ENCODE peak calls at places on chromosomes 16 and 17, in ten cellular contexts. Q is K562, D is HepG2, F is GM12878, G is stomach, V is vagina, C is GM23338, S is transverse colon, Y is HCT116, R is prostate gland. M is an unnamed sample. For H3K36me3, the result is how much of the 10 kb centered on the place peaks cover.

GRCh38 chr17:57724038-57724728 is 20.9 kb downstream of the CCDC182 start:
- DNase-seq in Q (no peak), R (no peak), Y (no peak), C (no peak), D (no peak), V (no peak), S (no peak), G (no peak), F (peak), M (no peak)

GRCh38 chr17:2386400-2387085 is 14.3 kb downstream of the MNT start:
- DNase-seq in S (peak), V (no peak), D (no peak), Y (no peak), C (no peak), R (no peak), Q (no peak), F (no peak), G (peak), M (no peak)

GRCh38 chr17:44326867-44327444 is 2.3 kb upstream of the SLC25A39 start:
- DNase-seq in S (peak), F (peak), G (peak), R (peak), Q (peak), V (peak), D (peak), C (peak), Y (peak), M (peak)

GRCh38 chr17:32267690-32268205 is 2.1 kb downstream of the RHBDL3 start:
- DNase-seq in D (no peak), G (no peak), R (no peak), S (no peak), Q (no peak), F (no peak), Y (no peak), V (no peak), C (peak), M (peak)

GRCh38 chr16:73329363-73330306 is 281.7 kb upstream of the ZFHX3 start:
- DNase-seq in Q (no peak), Y (no peak), S (peak), V (no peak), G (no peak), D (peak), F (no peak), R (no peak), C (peak), M (no peak)

GRCh38 chr16:53829186-53829747 is 125.3 kb downstream of the FTO start:
- DNase-seq in F (no peak), G (no peak), S (no peak), R (no peak), Y (no peak), Q (no peak), V (no peak), C (no peak), D (no peak), M (no peak)

GRCh38 chr17:18040287-18040858 is 1.2 kb downstream of the GID4 start:
- DNase-seq in Y (no peak), Q (peak), F (no peak), R (no peak), G (no peak), C (no peak), V (no peak), S (no peak), D (no peak), M (peak)

GRCh38 chr17:44959821-44960523 is 8.1 kb downstream of the C1QL1 start:
- DNase-seq in D (no peak), R (no peak), V (no peak), C (peak), Y (no peak), Q (no peak), G (no peak), F (no peak), S (no peak), M (no peak)

GRCh38 chr16:6558133-6558532 is 774.5 kb upstream of the RBFOX1 start:
- DNase-seq in V (no peak), C (peak), S (no peak), G (no peak), D (no peak), Y (no peak), R (no peak), Q (no peak), F (no peak), M (no peak)

GRCh38 chr17:2123467-2124251 is 68.8 kb downstream of the HIC1 start:
- DNase-seq in S (peak), R (no peak), F (no peak), C (no peak), D (no peak), G (no peak), V (no peak), Y (no peak), Q (no peak), M (no peak)

GRCh38 chr17:71334041-71334781 is 786.6 kb upstream of the SOX9 start:
- DNase-seq in C (peak), Y (no peak), G (no peak), F (no peak), S (no peak), Q (no peak), D (no peak), V (no peak), R (no peak), M (no peak)

GRCh38 chr17:29663155-29663554 is 40.4 kb upstream of the CORO6 start:
- DNase-seq in F (no peak), R (no peak), Q (no peak), V (no peak), S (no peak), Y (no peak), D (peak), C (peak), G (no peak), M (no peak)

GRCh38 chr16:89324056-89325010 is 106.8 kb downstream of the ZNF778 start:
- DNase-seq in S (no peak), R (no peak), Q (no peak), C (no peak), D (no peak), F (peak), G (no peak), Y (no peak), V (no peak), M (peak)

GRCh38 chr17:79573196-79573929 is 37.5 kb downstream of the RBFOX3 start:
- DNase-seq in S (no peak), F (no peak), R (no peak), Q (no peak), D (no peak), C (no peak), G (no peak), Y (no peak), V (no peak), M (peak)

GRCh38 chr17:38732376-38733314 is 2.5 kb downstream of the CISD3 start:
- DNase-seq in S (peak), D (no peak), R (peak), V (no peak), F (no peak), C (no peak), Y (no peak), G (peak), Q (no peak), M (no peak)
- TF ChIP-seq POLR2AphosphoS5 in S (no peak), D (no peak), R (peak), V (no peak), F (no peak), C (peak), Y (no peak), G (peak), Q (no peak), M (no peak)

DNA sequence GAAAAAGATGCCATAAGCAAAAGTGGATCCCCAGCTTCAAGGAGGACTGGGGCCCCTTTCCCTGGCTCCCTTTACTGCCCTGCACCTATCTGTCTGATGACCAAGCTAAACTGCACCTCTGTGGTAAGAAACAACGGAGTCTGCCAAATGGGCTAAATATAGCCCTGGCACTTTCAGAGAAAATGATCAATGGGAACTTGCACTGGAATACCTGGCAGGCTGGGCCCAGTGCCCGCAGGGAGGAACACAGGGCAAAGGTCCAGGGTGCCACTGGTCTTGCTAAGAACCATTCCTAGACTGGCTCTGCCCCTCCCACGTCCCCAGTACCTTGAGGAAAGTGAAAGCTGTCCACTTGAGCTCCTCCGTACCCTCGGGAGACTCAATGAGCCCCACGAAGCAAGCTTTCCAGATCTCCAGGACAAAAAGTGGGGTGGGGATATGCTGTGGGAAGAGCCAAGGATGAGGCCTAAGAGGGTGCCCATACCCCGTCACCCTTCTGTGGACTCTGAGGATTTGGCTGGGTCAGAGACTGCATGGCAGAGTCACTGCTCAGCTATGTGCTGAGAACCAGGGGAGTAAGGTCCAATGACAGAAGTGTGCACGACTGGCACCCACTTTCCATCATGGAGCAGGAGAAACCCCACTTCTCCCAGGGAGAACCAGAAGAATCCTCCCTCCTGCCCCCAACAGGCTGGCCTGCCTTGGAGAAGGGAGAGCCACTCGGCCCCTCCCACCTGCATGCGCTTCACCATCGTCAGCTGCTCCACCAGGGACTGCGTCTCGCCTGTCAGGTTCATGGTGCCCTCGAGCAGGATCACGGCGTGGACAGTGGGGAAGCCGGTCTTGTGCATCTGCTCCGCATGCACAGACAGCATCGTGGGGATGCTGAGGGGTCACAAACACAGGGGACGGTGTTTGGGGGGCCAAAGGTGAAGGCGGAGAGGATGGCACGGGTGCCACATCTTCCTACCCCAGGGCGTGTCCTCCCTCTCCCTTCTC is 17.4 kb downstream of the CSF3 start:
- DNase-seq in D (no peak), R (no peak), V (no peak), G (peak), C (no peak), F (no peak), S (peak), Q (no peak), Y (no peak), M (no peak)
- H3K36me3 ChIP-seq in D (under half), R (under half), V (half or more), G (half or more), C (under half), F (under half), S (under half), Q (half or more), Y (under half), M (half or more)

GRCh38 chr17:77439382-77440013 is 298.7 kb downstream of the SEC14L1 start:
- DNase-seq in Y (no peak), R (no peak), Q (no peak), S (no peak), V (no peak), D (no peak), C (no peak), F (no peak), G (no peak), M (no peak)
- H3K27ac ChIP-seq in Y (no peak), R (peak), Q (no peak), S (peak), V (peak), D (no peak), C (no peak), F (peak), G (peak), M (peak)

GRCh38 chr16:23959069-23959800 is 123.5 kb downstream of the PRKCB start:
- DNase-seq in R (no peak), Y (no peak), D (no peak), F (no peak), V (no peak), Q (no peak), C (no peak), S (no peak), G (no peak), M (no peak)
- TF ChIP-seq POLR2AphosphoS5 in R (no peak), Y (no peak), D (no peak), F (no peak), V (no peak), Q (no peak), C (no peak), S (no peak), G (no peak), M (peak)

DNA sequence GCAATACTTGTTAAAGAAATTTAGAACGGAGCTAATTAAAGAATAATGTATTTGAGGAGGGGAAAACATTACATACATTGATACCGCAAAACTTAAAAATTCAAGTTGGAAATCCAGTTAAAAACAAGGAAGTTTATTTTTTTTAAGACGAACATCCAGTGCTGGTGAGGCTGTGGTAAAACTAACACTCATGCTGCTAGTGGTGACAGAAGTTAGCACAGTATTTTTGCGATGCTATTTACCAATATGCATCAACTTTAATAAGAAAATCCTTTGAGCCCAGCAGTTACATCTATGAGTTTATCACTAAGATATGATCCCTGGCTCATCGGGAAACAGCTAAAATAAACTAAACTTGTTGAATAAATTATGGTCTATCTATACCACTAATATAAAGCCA is 31.7 kb downstream of the GSPT1 start:
- DNase-seq in F (no peak), Y (no peak), R (no peak), G (no peak), S (no peak), Q (no peak), V (no peak), C (no peak), D (no peak), M (no peak)
- H3K36me3 ChIP-seq in F (under half), Y (half or more), R (under half), G (half or more), S (half or more), Q (half or more), V (half or more), C (half or more), D (under half), M (half or more)

DNA sequence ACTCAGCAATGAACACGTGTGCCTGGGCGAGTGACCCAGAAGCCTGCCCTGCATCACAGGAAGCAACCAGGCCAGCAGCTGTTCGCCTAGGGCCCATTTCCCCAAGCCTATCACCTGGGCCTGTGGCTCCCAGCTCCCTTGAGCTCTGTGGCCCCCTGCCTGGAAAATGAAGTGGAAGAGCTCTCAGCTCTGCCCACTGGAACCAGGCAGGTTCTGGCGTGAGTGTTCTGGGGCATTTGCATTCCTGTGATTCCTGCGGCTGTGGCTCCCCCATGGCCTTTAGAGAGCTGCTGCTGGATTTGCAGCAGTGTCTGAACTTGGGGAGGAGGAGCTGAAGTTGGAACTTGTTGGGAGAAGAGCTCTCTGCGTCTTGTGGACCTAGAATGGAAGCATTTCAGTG is 22.8 kb downstream of the PGS1 start:
- DNase-seq in D (no peak), S (no peak), C (no peak), G (no peak), F (no peak), V (no peak), Y (no peak), R (peak), Q (no peak), M (no peak)
- H3K27ac ChIP-seq in D (no peak), S (no peak), C (no peak), G (no peak), F (no peak), V (no peak), Y (no peak), R (no peak), Q (no peak), M (no peak)

DNA sequence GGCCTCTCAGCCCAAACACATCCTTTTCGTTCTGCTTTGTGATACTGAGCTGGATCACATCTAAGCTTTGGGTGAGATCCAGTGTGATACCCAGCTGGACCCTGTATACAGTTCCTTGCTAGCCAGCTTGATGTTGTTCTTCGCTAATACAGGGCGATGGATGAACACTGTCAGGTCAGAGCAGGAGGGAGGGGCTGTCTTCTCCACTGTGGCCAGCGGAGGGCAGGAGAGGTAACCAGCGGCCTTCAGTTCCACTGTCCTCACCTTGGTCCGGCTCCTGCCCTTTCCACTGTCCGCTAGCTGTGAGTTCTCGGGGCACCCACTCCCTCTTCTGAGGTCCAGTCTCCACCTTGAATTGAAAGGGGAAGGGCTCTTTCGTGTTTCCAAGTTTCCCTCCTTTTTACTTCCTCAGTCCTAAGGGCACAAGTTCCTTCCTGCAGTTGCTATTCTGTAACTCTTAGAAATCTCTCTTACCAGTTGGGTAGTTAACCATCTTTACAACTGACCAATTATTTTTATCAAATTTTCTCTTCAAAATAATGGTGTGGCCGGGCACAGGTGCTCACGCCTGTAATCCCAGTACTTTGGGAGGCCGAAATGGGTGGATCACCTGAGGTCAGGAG is 3.0 kb upstream of the ZNF213 start:
- DNase-seq in S (peak), F (no peak), R (no peak), D (peak), Y (no peak), G (peak), V (no peak), C (peak), Q (peak), M (no peak)
- TF ChIP-seq POLR2AphosphoS5 in S (no peak), F (no peak), R (no peak), D (no peak), Y (peak), G (no peak), V (no peak), C (no peak), Q (no peak), M (no peak)

GRCh38 chr16:75616541-75617010 is 6.5 kb downstream of the ADAT1 start:
- DNase-seq in S (no peak), Q (no peak), R (no peak), G (no peak), Y (no peak), V (no peak), D (no peak), C (no peak), F (no peak), M (no peak)
- H3K36me3 ChIP-seq in S (under half), Q (half or more), R (under half), G (half or more), Y (under half), V (half or more), D (under half), C (under half), F (under half), M (half or more)

GRCh38 chr16:66510711-66511614 is 39.0 kb downstream of the TK2 start:
- DNase-seq in Y (no peak), G (peak), R (peak), Q (no peak), S (no peak), V (no peak), C (no peak), D (no peak), F (no peak), M (no peak)
- H3K27ac ChIP-seq in Y (peak), G (peak), R (peak), Q (no peak), S (peak), V (peak), C (peak), D (no peak), F (no peak), M (peak)

DNA sequence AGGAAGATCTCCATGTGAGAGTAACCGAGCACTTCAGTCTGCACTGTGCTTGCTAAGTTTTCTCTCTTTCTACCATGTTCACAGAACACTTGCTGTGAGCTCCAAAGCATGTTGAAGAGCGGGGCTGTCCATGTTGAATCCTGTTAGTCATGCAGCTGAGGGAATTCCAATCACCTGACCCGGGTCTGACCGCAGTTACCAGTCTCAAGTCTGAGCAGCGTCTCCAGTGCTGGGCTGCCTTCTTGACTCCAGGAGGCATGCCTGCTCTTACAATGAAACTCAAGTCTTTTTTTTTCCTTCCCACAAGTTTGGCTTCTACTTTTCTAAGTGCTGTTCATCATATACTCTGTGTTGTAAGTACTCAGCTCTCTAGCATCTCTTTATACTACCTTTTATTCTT is 44.3 kb downstream of the HOXB1 start:
- DNase-seq in Y (peak), R (no peak), G (no peak), F (no peak), C (no peak), S (no peak), V (no peak), Q (peak), D (no peak), M (no peak)
- TF ChIP-seq POLR2AphosphoS5 in Y (peak), R (no peak), G (no peak), F (no peak), C (no peak), S (no peak), V (no peak), Q (no peak), D (no peak), M (no peak)

M was measured in spleen.